ENCODE peak calls at places on chromosomes 7 and 10, in four cellular contexts. One of them, this sample, is unnamed.
A peak's percentile ranks its signal among the peaks of the same experiment; 100 is the strongest.

GRCh38 chr10:124701038-124701365 is 43.2 kb downstream of the FAM53B start:
- DNase-seq in K562: no peak
- DNase-seq in HepG2: no peak
- DNase-seq in H1: no peak
- DNase-seq in this sample: no peak

GRCh38 chr10:45463244-45464116 is 89.5 kb downstream of the ALOX5 start:
- DNase-seq in H1: no peak
- DNase-seq in K562: no peak
- DNase-seq in HepG2: no peak
- DNase-seq in this sample: no peak

GRCh38 chr7:151808296-151809155 is 68.4 kb downstream of the PRKAG2 start:
- DNase-seq in HepG2: peak; percentile 66
- DNase-seq in H1: no peak
- DNase-seq in K562: no peak
- DNase-seq in this sample: peak; percentile 44

GRCh38 chr10:102675887-102676616 is 31.8 kb downstream of the TRIM8 start:
- DNase-seq in H1: no peak
- DNase-seq in HepG2: peak; percentile 79
- DNase-seq in K562: peak; percentile 41
- DNase-seq in this sample: no peak

GRCh38 chr10:13399752-13400151 is 51.7 kb upstream of the SEPHS1 start:
- DNase-seq in HepG2: no peak
- DNase-seq in K562: no peak
- DNase-seq in H1: no peak
- DNase-seq in this sample: no peak

GRCh38 chr10:64196638-64197315 is 675.6 kb downstream of the REEP3 start:
- DNase-seq in H1: no peak
- DNase-seq in K562: no peak
- DNase-seq in HepG2: no peak
- DNase-seq in this sample: no peak

GRCh38 chr7:7639847-7640220 is 718 bp upstream of the UMAD1 start:
- DNase-seq in HepG2: peak; percentile 11
- DNase-seq in H1: no peak
- DNase-seq in K562: peak; percentile 44
- DNase-seq in this sample: no peak

GRCh38 chr7:93055543-93056107 is 62.2 kb downstream of the SAMD9 start:
- DNase-seq in H1: no peak
- DNase-seq in K562: peak; percentile 58
- DNase-seq in HepG2: peak; percentile 34
- DNase-seq in this sample: no peak

GRCh38 chr7:4164556-4164955 is 517.5 kb upstream of the FOXK1 start:
- DNase-seq in HepG2: peak; percentile 21
- DNase-seq in K562: no peak
- DNase-seq in H1: no peak
- DNase-seq in this sample: no peak

GRCh38 chr10:98125940-98126631 is 8.4 kb upstream of the R3HCC1L start:
- DNase-seq in K562: no peak
- DNase-seq in HepG2: no peak
- DNase-seq in H1: no peak
- DNase-seq in this sample: no peak

GRCh38 chr10:113225903-113226302 is 275.9 kb downstream of the TCF7L2 start:
- DNase-seq in HepG2: no peak
- DNase-seq in K562: no peak
- DNase-seq in H1: no peak
- DNase-seq in this sample: no peak

GRCh38 chr10:84588971-84589370 is 260.6 kb downstream of the CCSER2 start:
- DNase-seq in HepG2: no peak
- DNase-seq in H1: peak; percentile 32
- DNase-seq in K562: no peak
- DNase-seq in this sample: no peak

GRCh38 chr10:73906524-73907447 is 4.1 kb upstream of the PLAU start:
- DNase-seq in H1: peak; percentile 74
- DNase-seq in HepG2: peak; percentile 64
- DNase-seq in K562: no peak
- DNase-seq in this sample: peak; percentile 91
- TF ChIP-seq POLR2AphosphoS5 in H1: peak; percentile 46
- TF ChIP-seq POLR2AphosphoS5 in HepG2: no peak
- TF ChIP-seq POLR2AphosphoS5 in K562: no peak
- TF ChIP-seq POLR2AphosphoS5 in this sample: peak; percentile 64

GRCh38 chr7:24637706-24638105 is 64.5 kb downstream of the PALS2 start:
- DNase-seq in HepG2: no peak
- DNase-seq in K562: no peak
- DNase-seq in H1: no peak
- DNase-seq in this sample: no peak
- TF ChIP-seq FOSL1 in HepG2: no peak
- TF ChIP-seq FOSL1 in K562: no peak
- TF ChIP-seq FOSL1 in H1: no peak
- TF ChIP-seq FOSL1 in this sample: no peak

GRCh38 chr10:77386833-77387232 is 250.8 kb downstream of the KCNMA1 start:
- DNase-seq in K562: no peak
- DNase-seq in HepG2: no peak
- DNase-seq in H1: no peak
- DNase-seq in this sample: no peak
- H2AFZ ChIP-seq in K562: no peak overlapping the region
- H2AFZ ChIP-seq in HepG2: no peak overlapping the region
- H2AFZ ChIP-seq in H1: no peak overlapping the region
- H2AFZ ChIP-seq in this sample: no peak overlapping the region

DNA sequence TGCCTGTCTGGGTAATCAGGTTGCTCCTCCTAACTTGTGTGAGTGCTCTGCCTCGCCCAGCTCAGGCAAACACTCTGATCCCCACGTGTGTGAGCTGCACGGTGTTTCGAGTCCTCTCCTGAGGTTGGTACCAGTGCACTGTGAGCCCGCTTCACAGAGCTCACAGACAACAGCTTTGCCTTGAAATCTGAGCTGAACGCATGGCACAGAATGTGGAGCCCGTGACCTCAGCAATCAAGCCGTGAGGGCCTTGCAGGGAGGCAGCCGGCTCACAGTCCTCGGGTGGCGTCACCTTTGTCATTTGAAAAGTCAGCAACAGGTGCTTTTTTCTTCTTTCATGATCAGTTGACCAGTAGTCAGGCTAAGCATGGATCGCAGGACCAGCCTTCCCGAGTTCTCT is 60.2 kb upstream of the ADGRA1 start:
- DNase-seq in H1: no peak
- DNase-seq in K562: no peak
- DNase-seq in HepG2: no peak
- DNase-seq in this sample: no peak
- TF ChIP-seq POLR2AphosphoS5 in H1: no peak
- TF ChIP-seq POLR2AphosphoS5 in K562: no peak
- TF ChIP-seq POLR2AphosphoS5 in HepG2: no peak
- TF ChIP-seq POLR2AphosphoS5 in this sample: no peak

GRCh38 chr10:88919041-88919440 is 33.5 kb downstream of the ACTA2 start:
- DNase-seq in K562: no peak
- DNase-seq in H1: no peak
- DNase-seq in HepG2: no peak
- DNase-seq in this sample: no peak
- TF ChIP-seq FOSL1 in K562: no peak
- TF ChIP-seq FOSL1 in H1: no peak
- TF ChIP-seq FOSL1 in HepG2: no peak
- TF ChIP-seq FOSL1 in this sample: no peak

GRCh38 chr10:114802177-114802576 is 19.4 kb upstream of the FHIP2A start:
- DNase-seq in H1: no peak
- DNase-seq in HepG2: no peak
- DNase-seq in K562: no peak
- DNase-seq in this sample: no peak

GRCh38 chr10:114806572-114807391 is 14.8 kb upstream of the FHIP2A start:
- DNase-seq in HepG2: no peak
- DNase-seq in H1: no peak
- DNase-seq in K562: no peak
- DNase-seq in this sample: no peak

DNA sequence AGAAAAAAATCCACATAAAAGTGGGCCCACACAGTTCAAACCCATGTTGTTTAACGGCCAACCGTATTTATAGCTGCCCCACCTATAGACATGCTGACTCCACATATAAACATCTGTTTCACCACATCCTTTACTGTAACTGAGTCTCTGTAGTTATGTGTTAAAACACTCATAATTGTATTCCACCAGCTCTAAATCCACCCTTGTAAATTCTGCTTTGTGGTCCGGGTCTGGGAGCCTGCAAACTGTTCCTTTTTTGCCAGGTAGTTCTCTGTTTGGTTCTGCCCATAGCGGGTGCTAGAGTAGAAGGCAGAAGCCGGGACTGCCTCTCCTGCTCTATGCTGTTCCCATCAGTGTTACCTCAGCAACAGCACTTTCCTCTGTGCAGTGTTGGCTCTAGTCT is 20.2 kb upstream of the FHIP2A start:
- DNase-seq in K562: no peak
- DNase-seq in H1: no peak
- DNase-seq in HepG2: no peak
- DNase-seq in this sample: no peak
- H2AFZ ChIP-seq in K562: no peak overlapping the region
- H2AFZ ChIP-seq in H1: no peak overlapping the region
- H2AFZ ChIP-seq in HepG2: no peak overlapping the region
- H2AFZ ChIP-seq in this sample: no peak overlapping the region

This sample was measured in HCT116.